ENCODE peak calls at places on chromosomes 11 and 22, in four cellular contexts. I, D, R and E are unnamed samples.

GRCh38 chr11:528166-528814 is 7.1 kb downstream of the HRAS start:
- DNase-seq in D (no peak), R (no peak), I (no peak), E (no peak)

GRCh38 chr11:9972917-9973504 is 309.1 kb downstream of the SWAP70 start:
- DNase-seq in D (peak), R (peak), I (peak), E (no peak)

GRCh38 chr11:72951193-72951592 is 137.0 kb downstream of the ATG16L2 start:
- DNase-seq in R (no peak), I (no peak), D (no peak), E (no peak)

GRCh38 chr11:112087212-112087611 is 539 bp downstream of the SDHD start:
- DNase-seq in R (no peak), D (peak), I (peak), E (no peak)

GRCh38 chr11:91921974-91922373 is 302.6 kb upstream of the FAT3 start:
- DNase-seq in D (no peak), I (no peak), R (no peak), E (no peak)

GRCh38 chr11:102267602-102268001 is 49.7 kb upstream of the BIRC3 start:
- DNase-seq in I (no peak), D (peak), R (no peak), E (no peak)

GRCh38 chr11:118895093-118896039 is 11.7 kb downstream of the CXCR5 start:
- DNase-seq in I (no peak), D (no peak), R (no peak), E (peak)

GRCh38 chr11:121767433-121767832 is 314.7 kb upstream of the SORL1-AS1 start:
- DNase-seq in I (no peak), R (no peak), D (no peak), E (peak)

GRCh38 chr11:107702723-107703122 is 9.1 kb downstream of the SLN start:
- DNase-seq in I (no peak), D (no peak), R (no peak), E (no peak)

GRCh38 chr11:10784229-10785145 is 24.2 kb downstream of the EIF4G2 start:
- DNase-seq in I (no peak), R (no peak), D (no peak), E (no peak)

GRCh38 chr11:61888043-61888442 is 3.3 kb downstream of the FADS3 start:
- DNase-seq in I (no peak), R (no peak), D (no peak), E (no peak)

GRCh38 chr22:45328822-45329535 is 19.2 kb downstream of the FAM118A start:
- DNase-seq in R (no peak), I (no peak), D (no peak), E (no peak)
- TF ChIP-seq FOXK2 in R (no peak), I (no peak), D (no peak), E (no peak)

GRCh38 chr22:42865536-42865935 is 8.5 kb upstream of the ARFGAP3 start:
- DNase-seq in D (no peak), R (no peak), I (no peak), E (no peak)

GRCh38 chr22:42868751-42869251 is 11.7 kb upstream of the ARFGAP3 start:
- DNase-seq in I (no peak), R (no peak), D (no peak), E (no peak)

GRCh38 chr22:42866100-42866499 is 9.0 kb upstream of the ARFGAP3 start:
- DNase-seq in D (no peak), I (no peak), R (no peak), E (no peak)

GRCh38 chr22:42862045-42862734 is 5.1 kb upstream of the ARFGAP3 start:
- DNase-seq in I (no peak), R (peak), D (no peak), E (no peak)

GRCh38 chr22:42863349-42863911 is 6.4 kb upstream of the ARFGAP3 start:
- DNase-seq in D (no peak), I (no peak), R (no peak), E (peak)
- TF ChIP-seq FOXK2 in D (no peak), I (no peak), R (no peak), E (no peak)

DNA sequence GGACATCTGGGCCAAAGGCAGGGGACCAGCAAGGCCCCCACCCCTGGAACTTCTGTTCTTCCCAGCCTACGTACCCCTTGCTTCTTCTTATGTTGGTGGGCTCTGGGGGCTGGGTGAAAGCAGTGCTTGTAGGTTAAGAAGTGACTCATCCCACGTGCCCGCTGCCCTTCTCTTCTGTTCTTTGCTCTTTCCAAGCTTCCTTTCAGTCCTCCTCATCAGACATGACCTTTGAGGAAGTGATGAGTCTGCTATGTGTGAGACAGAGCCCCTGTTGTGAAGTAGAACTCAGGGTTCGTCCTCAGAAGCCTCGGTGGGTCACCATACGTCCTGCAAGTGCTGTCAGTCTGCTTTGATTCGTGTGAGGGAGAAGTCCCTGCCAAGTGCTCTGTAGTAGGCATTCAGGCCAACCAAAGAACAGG is 12.7 kb downstream of the MED15 start:
- DNase-seq in I (no peak), R (no peak), D (no peak), E (no peak)
- TF ChIP-seq FOXK2 in I (no peak), R (no peak), D (no peak), E (no peak)

GRCh38 chr22:26570126-26570525 is 19.8 kb downstream of the TPST2 start:
- DNase-seq in R (no peak), I (no peak), D (no peak), E (no peak)
- TF ChIP-seq FOXK2 in R (no peak), I (no peak), D (no peak), E (no peak)

DNA sequence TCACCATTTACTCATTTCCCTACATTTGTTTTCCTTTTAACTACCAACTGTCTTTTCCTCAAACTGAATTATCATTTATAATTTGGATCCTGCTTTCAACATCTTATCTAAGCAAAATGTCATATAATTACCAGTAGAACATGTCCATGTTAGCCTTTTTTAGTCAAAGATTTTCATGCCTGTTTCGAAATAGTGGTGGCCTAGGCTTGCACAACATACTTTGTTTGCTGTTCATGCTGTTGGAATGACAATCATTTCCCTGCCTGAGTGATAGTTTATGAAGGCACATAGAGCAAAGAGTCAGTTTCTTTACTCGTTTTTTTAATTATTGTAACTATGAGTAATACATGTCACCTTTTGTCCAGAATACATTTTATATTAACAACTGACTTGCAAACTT is 144.3 kb upstream of the ANO3 start:
- DNase-seq in I (no peak), R (peak), D (no peak), E (no peak)
- TF ChIP-seq FOXK2 in I (no peak), R (no peak), D (no peak), E (no peak)

GRCh38 chr11:57480409-57481137 is 20.2 kb downstream of the RTN4RL2 start:
- DNase-seq in I (peak), D (peak), R (peak), E (no peak)
- TF ChIP-seq FOXK2 in I (no peak), D (no peak), R (no peak), E (no peak)

GRCh38 chr11:63966444-63966843 is 8.0 kb upstream of the COX8A start:
- DNase-seq in D (no peak), R (no peak), I (no peak), E (no peak)

GRCh38 chr11:63958013-63958412 is 16.4 kb upstream of the COX8A start:
- DNase-seq in D (no peak), R (no peak), I (no peak), E (no peak)

DNA sequence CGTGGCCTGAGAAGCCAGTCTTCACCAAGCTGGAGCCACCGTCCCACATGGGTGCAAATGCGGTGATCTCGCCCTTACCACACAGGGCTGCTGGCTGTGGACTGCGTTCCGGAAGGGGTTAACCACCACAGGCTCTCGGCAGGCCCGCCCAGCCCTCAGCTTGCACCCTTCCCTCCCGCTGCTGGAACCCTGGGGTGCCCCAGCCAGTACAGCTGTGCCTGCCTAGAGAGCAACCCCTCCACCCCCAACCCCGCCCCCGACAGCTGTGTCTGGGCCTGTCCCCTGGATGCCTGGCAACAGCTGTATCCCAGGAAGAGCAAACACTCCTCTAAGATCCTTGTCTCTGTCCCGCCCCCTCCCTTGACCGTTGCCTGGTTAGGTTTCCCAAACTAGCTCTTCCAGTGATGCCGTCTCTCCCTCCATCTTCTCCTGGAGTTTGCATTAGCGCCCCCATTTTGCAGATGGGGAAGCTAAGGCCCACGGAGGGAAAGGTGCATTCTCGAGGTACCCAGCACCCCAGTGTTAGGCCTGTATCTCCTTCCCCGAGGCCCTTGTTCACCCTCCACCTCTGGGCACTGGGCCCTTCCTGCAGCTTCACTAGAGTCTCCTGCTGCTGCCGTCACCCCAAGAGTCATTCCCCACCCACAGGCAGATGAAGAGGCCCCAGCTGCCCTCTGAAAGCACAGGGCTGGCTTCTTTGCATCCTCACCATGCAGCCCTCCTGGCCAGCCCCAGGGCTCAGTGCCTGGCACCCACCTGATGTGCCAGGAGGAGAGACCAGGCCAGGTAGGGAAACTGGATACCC is 12.6 kb upstream of the COX8A start:
- DNase-seq in D (peak), R (peak), I (no peak), E (no peak)
- TF ChIP-seq FOXK2 in D (no peak), R (no peak), I (no peak), E (no peak)

GRCh38 chr11:116960916-116961315 is 123.5 kb upstream of the APOA1 start:
- DNase-seq in I (no peak), D (no peak), R (no peak), E (no peak)
- TF ChIP-seq FOXK2 in I (no peak), D (no peak), R (no peak), E (no peak)

DNA sequence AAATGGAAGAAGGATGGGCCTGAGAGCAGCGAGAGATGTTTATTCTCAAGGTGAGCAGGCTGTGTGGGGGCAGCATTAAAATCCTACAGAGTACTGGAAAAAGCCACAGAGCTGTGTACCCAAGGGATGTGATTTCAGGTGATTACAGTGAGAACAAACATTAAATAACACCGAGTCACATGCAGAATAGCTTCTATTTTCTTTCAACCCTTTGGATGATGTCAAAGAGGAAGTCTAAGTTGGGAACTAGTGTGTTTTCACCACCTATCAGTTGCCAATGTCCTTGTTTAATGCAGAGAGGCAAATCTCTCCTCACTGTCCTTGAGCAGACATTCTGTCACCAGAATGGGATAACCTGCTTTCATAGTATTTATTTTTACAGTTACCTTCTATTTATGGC is 379.6 kb upstream of the NARS2 start:
- DNase-seq in R (no peak), I (no peak), D (no peak), E (no peak)
- TF ChIP-seq FOXK2 in R (no peak), I (no peak), D (no peak), E (no peak)

GRCh38 chr11:18254781-18255361 is 6.4 kb upstream of the SAA2 start:
- DNase-seq in I (no peak), D (no peak), R (no peak), E (no peak)
- TF ChIP-seq FOXK2 in I (no peak), D (no peak), R (no peak), E (no peak)